ENCODE peak calls at places on chromosomes 4 and X, in five cellular contexts. One of them, this sample, is unnamed.

GRCh38 chr4:156941940-156942548 is 29.6 kb downstream of the PDGFC start:
- DNase-seq in brain microvascular endothelial cell: peak
- DNase-seq in GM03348: no peak
- DNase-seq in activated T-helper 1 cell treated with anti-CD3 and anti-CD28 coated beads, Interleukin-2, amount 50 U/mL, for 16 hours: no peak
- DNase-seq in WTC11: peak
- DNase-seq in this sample: peak

GRCh38 chrX:121000589-121000988 is 15.0 kb upstream of the CT47A1 start:
- DNase-seq in WTC11: no peak
- DNase-seq in GM03348: no peak
- DNase-seq in activated T-helper 1 cell treated with anti-CD3 and anti-CD28 coated beads, Interleukin-2, amount 50 U/mL, for 16 hours: no peak
- DNase-seq in brain microvascular endothelial cell: no peak
- DNase-seq in this sample: no peak

GRCh38 chr4:114384629-114385028 is 214.0 kb upstream of the UGT8 start:
- DNase-seq in activated T-helper 1 cell treated with anti-CD3 and anti-CD28 coated beads, Interleukin-2, amount 50 U/mL, for 16 hours: no peak
- DNase-seq in brain microvascular endothelial cell: peak
- DNase-seq in WTC11: no peak
- DNase-seq in GM03348: peak
- DNase-seq in this sample: peak

GRCh38 chrX:87397103-87397886 is 120.3 kb upstream of the KLHL4 start:
- DNase-seq in brain microvascular endothelial cell: no peak
- DNase-seq in activated T-helper 1 cell treated with anti-CD3 and anti-CD28 coated beads, Interleukin-2, amount 50 U/mL, for 16 hours: no peak
- DNase-seq in WTC11: no peak
- DNase-seq in GM03348: no peak
- DNase-seq in this sample: peak

GRCh38 chrX:119573222-119573621 is 1.1 kb upstream of the UBE2A start:
- DNase-seq in activated T-helper 1 cell treated with anti-CD3 and anti-CD28 coated beads, Interleukin-2, amount 50 U/mL, for 16 hours: no peak
- DNase-seq in brain microvascular endothelial cell: no peak
- DNase-seq in GM03348: no peak
- DNase-seq in WTC11: no peak
- DNase-seq in this sample: no peak

GRCh38 chrX:63963382-63963781 is 178.4 kb upstream of the ARHGEF9 start:
- DNase-seq in brain microvascular endothelial cell: no peak
- DNase-seq in activated T-helper 1 cell treated with anti-CD3 and anti-CD28 coated beads, Interleukin-2, amount 50 U/mL, for 16 hours: no peak
- DNase-seq in GM03348: no peak
- DNase-seq in WTC11: no peak
- DNase-seq in this sample: no peak

GRCh38 chr4:112857461-112857860 is 192.0 kb upstream of the ANK2 start:
- DNase-seq in brain microvascular endothelial cell: peak
- DNase-seq in WTC11: no peak
- DNase-seq in activated T-helper 1 cell treated with anti-CD3 and anti-CD28 coated beads, Interleukin-2, amount 50 U/mL, for 16 hours: no peak
- DNase-seq in GM03348: peak
- DNase-seq in this sample: peak

GRCh38 chr4:183443609-183444148 is 757 bp upstream of the CDKN2AIP start:
- DNase-seq in WTC11: peak
- DNase-seq in brain microvascular endothelial cell: peak
- DNase-seq in GM03348: peak
- DNase-seq in activated T-helper 1 cell treated with anti-CD3 and anti-CD28 coated beads, Interleukin-2, amount 50 U/mL, for 16 hours: peak
- DNase-seq in this sample: no peak

GRCh38 chr4:144288011-144288903 is 147.7 kb upstream of the GYPA start:
- DNase-seq in WTC11: no peak
- DNase-seq in activated T-helper 1 cell treated with anti-CD3 and anti-CD28 coated beads, Interleukin-2, amount 50 U/mL, for 16 hours: no peak
- DNase-seq in brain microvascular endothelial cell: peak
- DNase-seq in GM03348: no peak
- DNase-seq in this sample: no peak

GRCh38 chr4:138222041-138222440 is 20.1 kb downstream of the SLC7A11 start:
- DNase-seq in brain microvascular endothelial cell: peak
- DNase-seq in GM03348: peak
- DNase-seq in WTC11: no peak
- DNase-seq in activated T-helper 1 cell treated with anti-CD3 and anti-CD28 coated beads, Interleukin-2, amount 50 U/mL, for 16 hours: no peak
- DNase-seq in this sample: peak

GRCh38 chr4:8854866-8855265 is 16.8 kb downstream of the HMX1 start:
- DNase-seq in activated T-helper 1 cell treated with anti-CD3 and anti-CD28 coated beads, Interleukin-2, amount 50 U/mL, for 16 hours: no peak
- DNase-seq in brain microvascular endothelial cell: peak
- DNase-seq in GM03348: peak
- DNase-seq in WTC11: no peak
- DNase-seq in this sample: peak

GRCh38 chr4:1365271-1366178 is 18.5 kb downstream of the UVSSA start:
- DNase-seq in GM03348: no peak
- DNase-seq in WTC11: peak
- DNase-seq in brain microvascular endothelial cell: no peak
- DNase-seq in activated T-helper 1 cell treated with anti-CD3 and anti-CD28 coated beads, Interleukin-2, amount 50 U/mL, for 16 hours: no peak
- DNase-seq in this sample: peak

GRCh38 chr4:98516042-98516440 is 142.4 kb downstream of the TSPAN5 start:
- DNase-seq in WTC11: no peak
- DNase-seq in activated T-helper 1 cell treated with anti-CD3 and anti-CD28 coated beads, Interleukin-2, amount 50 U/mL, for 16 hours: no peak
- DNase-seq in brain microvascular endothelial cell: peak
- DNase-seq in GM03348: peak
- DNase-seq in this sample: peak

GRCh38 chr4:82500830-82501229 is 61.0 kb downstream of the TMEM150C start:
- DNase-seq in activated T-helper 1 cell treated with anti-CD3 and anti-CD28 coated beads, Interleukin-2, amount 50 U/mL, for 16 hours: no peak
- DNase-seq in GM03348: no peak
- DNase-seq in brain microvascular endothelial cell: no peak
- DNase-seq in WTC11: no peak
- DNase-seq in this sample: no peak

GRCh38 chr4:148067307-148067916 is 335.5 kb downstream of the ARHGAP10 start:
- DNase-seq in WTC11: no peak
- DNase-seq in brain microvascular endothelial cell: no peak
- DNase-seq in GM03348: no peak
- DNase-seq in activated T-helper 1 cell treated with anti-CD3 and anti-CD28 coated beads, Interleukin-2, amount 50 U/mL, for 16 hours: no peak
- DNase-seq in this sample: peak

GRCh38 chrX:74613350-74614192 is 853 bp downstream of the RLIM start:
- DNase-seq in brain microvascular endothelial cell: peak
- DNase-seq in WTC11: no peak
- DNase-seq in GM03348: peak
- DNase-seq in activated T-helper 1 cell treated with anti-CD3 and anti-CD28 coated beads, Interleukin-2, amount 50 U/mL, for 16 hours: no peak
- DNase-seq in this sample: peak

GRCh38 chr4:120304801-120305200 is 238.2 kb upstream of the MAD2L1 start:
- DNase-seq in brain microvascular endothelial cell: no peak
- DNase-seq in GM03348: no peak
- DNase-seq in WTC11: no peak
- DNase-seq in activated T-helper 1 cell treated with anti-CD3 and anti-CD28 coated beads, Interleukin-2, amount 50 U/mL, for 16 hours: no peak
- DNase-seq in this sample: no peak

GRCh38 chr4:139732991-139733555 is 67.5 kb downstream of the MGST2 start:
- DNase-seq in activated T-helper 1 cell treated with anti-CD3 and anti-CD28 coated beads, Interleukin-2, amount 50 U/mL, for 16 hours: no peak
- DNase-seq in brain microvascular endothelial cell: no peak
- DNase-seq in GM03348: no peak
- DNase-seq in WTC11: no peak
- DNase-seq in this sample: no peak

GRCh38 chrX:40945366-40945713 is 139.9 kb upstream of the USP9X start:
- DNase-seq in GM03348: peak
- DNase-seq in activated T-helper 1 cell treated with anti-CD3 and anti-CD28 coated beads, Interleukin-2, amount 50 U/mL, for 16 hours: no peak
- DNase-seq in WTC11: no peak
- DNase-seq in brain microvascular endothelial cell: peak
- DNase-seq in this sample: peak

GRCh38 chrX:134738986-134739744 is 80.9 kb upstream of the PLAC1 start:
- DNase-seq in GM03348: no peak
- DNase-seq in WTC11: no peak
- DNase-seq in brain microvascular endothelial cell: no peak
- DNase-seq in activated T-helper 1 cell treated with anti-CD3 and anti-CD28 coated beads, Interleukin-2, amount 50 U/mL, for 16 hours: no peak
- DNase-seq in this sample: no peak

GRCh38 chr4:184906480-184907097 is 80.8 kb upstream of the ACSL1 start:
- DNase-seq in activated T-helper 1 cell treated with anti-CD3 and anti-CD28 coated beads, Interleukin-2, amount 50 U/mL, for 16 hours: no peak
- DNase-seq in WTC11: no peak
- DNase-seq in brain microvascular endothelial cell: no peak
- DNase-seq in GM03348: no peak
- DNase-seq in this sample: peak

GRCh38 chr4:154569028-154569427 is 6.2 kb downstream of the FGB start:
- DNase-seq in WTC11: no peak
- DNase-seq in activated T-helper 1 cell treated with anti-CD3 and anti-CD28 coated beads, Interleukin-2, amount 50 U/mL, for 16 hours: no peak
- DNase-seq in brain microvascular endothelial cell: no peak
- DNase-seq in GM03348: no peak
- DNase-seq in this sample: no peak

GRCh38 chr4:174669278-174669677 is 147.0 kb upstream of the HPGD start:
- DNase-seq in brain microvascular endothelial cell: peak
- DNase-seq in GM03348: peak
- DNase-seq in WTC11: no peak
- DNase-seq in activated T-helper 1 cell treated with anti-CD3 and anti-CD28 coated beads, Interleukin-2, amount 50 U/mL, for 16 hours: no peak
- DNase-seq in this sample: peak

GRCh38 chr4:2412534-2412884 is 5.9 kb downstream of the ZFYVE28 start:
- DNase-seq in GM03348: no peak
- DNase-seq in brain microvascular endothelial cell: no peak
- DNase-seq in WTC11: no peak
- DNase-seq in activated T-helper 1 cell treated with anti-CD3 and anti-CD28 coated beads, Interleukin-2, amount 50 U/mL, for 16 hours: no peak
- DNase-seq in this sample: no peak

GRCh38 chr4:109672173-109672572 is 31.1 kb downstream of the CASP6 start:
- DNase-seq in WTC11: no peak
- DNase-seq in brain microvascular endothelial cell: no peak
- DNase-seq in activated T-helper 1 cell treated with anti-CD3 and anti-CD28 coated beads, Interleukin-2, amount 50 U/mL, for 16 hours: no peak
- DNase-seq in GM03348: no peak
- DNase-seq in this sample: no peak

GRCh38 chr4:183252959-183253358 is 67.1 kb downstream of the CLDN22 start:
- DNase-seq in brain microvascular endothelial cell: no peak
- DNase-seq in WTC11: no peak
- DNase-seq in GM03348: no peak
- DNase-seq in activated T-helper 1 cell treated with anti-CD3 and anti-CD28 coated beads, Interleukin-2, amount 50 U/mL, for 16 hours: no peak
- DNase-seq in this sample: peak

GRCh38 chr4:88702780-88703179 is 5.2 kb upstream of the NAP1L5 start:
- DNase-seq in GM03348: no peak
- DNase-seq in activated T-helper 1 cell treated with anti-CD3 and anti-CD28 coated beads, Interleukin-2, amount 50 U/mL, for 16 hours: no peak
- DNase-seq in brain microvascular endothelial cell: no peak
- DNase-seq in WTC11: no peak
- DNase-seq in this sample: no peak